ENCODE peak calls at places on chromosomes 6 and 20, in ten cellular contexts. H is retina; R is activated CD8-positive, alpha-beta memory T cell treated with anti-CD3 and anti-CD28 coated beads for 24 hours; A is putamen; Y is A549; T is activated T-helper 1 cell treated with anti-CD3 and anti-CD28 coated beads, Interleukin-2, amount 50 U/mL, for 16 hours; O is activated CD8-positive, alpha-beta T cell treated with anti-CD3 and anti-CD28 coated beads for 36 hours; S is AG04450; V is DMS153; C is NCI-H345. X is an unnamed sample.
A peak's percentile ranks its signal among the peaks of the same experiment; 100 is the strongest.

GRCh38 chr6:109826551-109826950 is 135.5 kb downstream of the FIG4 start:
- DNase-seq in S (no peak), C (no peak), Y (no peak), O (no peak), T (no peak), V (no peak), R (no peak), H (no peak), A (peak; percentile 67), X (no peak)

GRCh38 chr6:116596815-116597214 is 19.5 kb upstream of the RSPH4A start:
- DNase-seq in H (no peak), O (no peak), V (no peak), S (no peak), R (no peak), T (no peak), A (no peak), Y (no peak), C (no peak), X (no peak)

GRCh38 chr6:6712258-6712978 is 123.9 kb downstream of the LY86 start:
- DNase-seq in Y (peak; percentile 60), V (peak; percentile 42), O (no peak), S (peak; percentile 37), T (no peak), C (no peak), R (no peak), H (peak; percentile 23), A (no peak), X (no peak)

GRCh38 chr6:52725133-52725529 is 38.1 kb downstream of the GSTA2 start:
- DNase-seq in S (no peak), T (no peak), Y (no peak), O (no peak), R (no peak), C (no peak), V (no peak), H (no peak), A (no peak), X (no peak)

GRCh38 chr20:53468583-53468982 is 125.1 kb downstream of the ZNF217 start:
- DNase-seq in H (no peak), C (no peak), V (no peak), A (no peak), Y (no peak), R (no peak), S (no peak), O (no peak), T (no peak), X (no peak)

GRCh38 chr6:158020272-158020711 is 38.6 kb downstream of the SYNJ2 start:
- DNase-seq in S (no peak), A (no peak), H (no peak), T (no peak), R (no peak), C (no peak), O (no peak), Y (no peak), V (no peak), X (no peak)

GRCh38 chr20:50678213-50678898 is 13.0 kb downstream of the RIPOR3 start:
- DNase-seq in C (no peak), R (no peak), O (no peak), T (no peak), V (no peak), H (no peak), A (no peak), S (no peak), Y (no peak), X (no peak)

GRCh38 chr6:149234051-149234962 is 83.2 kb upstream of the TAB2 start:
- DNase-seq in A (no peak), H (no peak), Y (peak; percentile 11), C (no peak), S (no peak), O (peak; percentile 74), R (peak; percentile 79), V (no peak), T (no peak), X (no peak)

GRCh38 chr20:23114448-23114847 is 28.3 kb upstream of the CD93 start:
- DNase-seq in A (no peak), S (no peak), T (no peak), H (no peak), C (no peak), V (no peak), R (no peak), O (no peak), Y (no peak), X (no peak)

GRCh38 chr6:105926318-105926717 is 159.8 kb upstream of the PRDM1 start:
- DNase-seq in C (no peak), V (no peak), O (peak; percentile 15), R (no peak), S (no peak), Y (no peak), A (no peak), H (peak; percentile 3), T (no peak), X (no peak)

GRCh38 chr6:32086661-32087573 is 22.2 kb downstream of the TNXB start:
- DNase-seq in O (peak; percentile 65), C (no peak), Y (no peak), S (peak; percentile 37), A (no peak), T (no peak), R (no peak), H (peak; percentile 23), V (no peak), X (no peak)

GRCh38 chr6:139436521-139437348 is 62.3 kb upstream of the CITED2 start:
- DNase-seq in A (no peak), R (no peak), O (no peak), V (no peak), Y (no peak), S (no peak), T (no peak), H (no peak), C (no peak), X (no peak)

GRCh38 chr6:106183430-106183829 is 97.3 kb downstream of the PRDM1 start:
- DNase-seq in T (no peak), A (no peak), H (no peak), V (no peak), O (no peak), Y (no peak), S (no peak), R (no peak), C (no peak), X (no peak)

GRCh38 chr6:2432258-2432657 is 186.9 kb upstream of the GMDS start:
- DNase-seq in V (no peak), Y (no peak), R (no peak), C (no peak), O (no peak), H (no peak), A (no peak), S (peak; percentile 78), T (no peak), X (no peak)

GRCh38 chr6:158461954-158462353 is 97.9 kb upstream of the TMEM181 start:
- DNase-seq in R (no peak), A (no peak), S (no peak), T (no peak), C (no peak), O (no peak), V (no peak), H (no peak), Y (no peak), X (no peak)

GRCh38 chr20:62145688-62146018 is 2.1 kb downstream of the SS18L1 start:
- DNase-seq in C (no peak), S (no peak), O (no peak), V (no peak), R (no peak), Y (no peak), A (no peak), H (no peak), T (no peak), X (no peak)

GRCh38 chr6:40810176-40810575 is 223.0 kb upstream of the LRFN2 start:
- DNase-seq in H (no peak), S (no peak), O (no peak), T (no peak), A (no peak), C (no peak), Y (no peak), R (no peak), V (no peak), X (no peak)

GRCh38 chr20:312067-312466 is 13.3 kb upstream of the SOX12 start:
- DNase-seq in A (no peak), V (no peak), O (no peak), T (no peak), Y (no peak), C (no peak), S (no peak), R (no peak), H (no peak), X (no peak)

GRCh38 chr6:158506577-158506976 is 53.3 kb upstream of the TMEM181 start:
- DNase-seq in V (no peak), C (no peak), O (no peak), T (no peak), A (no peak), R (no peak), H (no peak), Y (peak; percentile 16), S (no peak), X (no peak)

GRCh38 chr6:167996424-167997199 is 859 bp upstream of the KIF25 start:
- DNase-seq in C (no peak), V (peak; percentile 30), Y (no peak), A (peak; percentile 58), T (no peak), O (peak; percentile 39), R (no peak), S (no peak), H (no peak), X (no peak)

GRCh38 chr20:46358336-46359058 is 47.9 kb downstream of the ELMO2 start:
- DNase-seq in C (no peak), Y (no peak), S (no peak), A (no peak), V (no peak), O (no peak), T (no peak), R (no peak), H (no peak), X (no peak)

GRCh38 chr6:12068899-12069557 is 56.9 kb downstream of the HIVEP1 start:
- DNase-seq in S (no peak), H (no peak), C (no peak), T (no peak), O (no peak), V (no peak), Y (no peak), R (no peak), A (no peak), X (no peak)

GRCh38 chr20:44073675-44074071 is 113.3 kb downstream of the JPH2 start:
- DNase-seq in O (no peak), H (no peak), A (no peak), T (no peak), Y (no peak), V (no peak), R (peak; percentile 54), S (no peak), C (no peak), X (no peak)

GRCh38 chr6:111712398-111712797 is 106.7 kb upstream of the TRAF3IP2 start:
- DNase-seq in Y (no peak), T (no peak), A (no peak), H (no peak), C (no peak), V (no peak), S (peak; percentile 84), R (peak; percentile 50), O (no peak), X (no peak)

GRCh38 chr6:169370054-169370453 is 116.4 kb upstream of the THBS2 start:
- DNase-seq in Y (no peak), R (no peak), V (no peak), S (no peak), C (peak; percentile 81), A (no peak), T (no peak), O (no peak), H (no peak), X (no peak)

GRCh38 chr20:49568491-49569151 is 684 bp upstream of the PTGIS start:
- DNase-seq in C (no peak), V (no peak), Y (no peak), A (no peak), T (no peak), H (no peak), O (no peak), S (no peak), R (no peak), X (no peak)

GRCh38 chr6:41970436-41970846 is 28.8 kb upstream of the CCND3 start:
- DNase-seq in A (no peak), O (peak; percentile 80), H (no peak), S (no peak), Y (peak; percentile 25), T (no peak), R (peak; percentile 74), C (no peak), V (no peak), X (no peak)

GRCh38 chr6:113599444-113599843 is 257.7 kb upstream of the MARCKS start:
- DNase-seq in T (no peak), R (no peak), A (no peak), O (no peak), Y (no peak), V (no peak), C (no peak), H (no peak), S (no peak), X (no peak)

X was measured in midbrain.